ENCODE peak calls at places on chromosomes 12 and 14, in four cellular contexts. D is AG04450, A is PC-9, N is fibroblast of lung. E is an unnamed sample.

GRCh38 chr12:11838403-11838802 is 188.9 kb downstream of the ETV6 start:
- DNase-seq in D (no peak), A (no peak), N (no peak), E (no peak)

GRCh38 chr12:26287666-26288408 is 92.5 kb downstream of the SSPN start:
- DNase-seq in D (no peak), A (peak), N (peak), E (peak)

GRCh38 chr12:6435941-6436715 is 8.6 kb upstream of the CD27 start:
- DNase-seq in D (no peak), A (no peak), N (no peak), E (no peak)

GRCh38 chr14:96052541-96053105 is 13.5 kb downstream of the C14orf132 start:
- DNase-seq in D (no peak), A (no peak), N (peak), E (no peak)

GRCh38 chr14:22748691-22749090 is 17.8 kb upstream of the OXA1L start:
- DNase-seq in D (no peak), A (no peak), N (no peak), E (no peak)

GRCh38 chr14:38145142-38145541 is 62.6 kb upstream of the SSTR1 start:
- DNase-seq in D (no peak), A (no peak), N (no peak), E (peak)

GRCh38 chr12:72448805-72449204 is 176.6 kb downstream of the TRHDE start:
- DNase-seq in D (no peak), A (no peak), N (no peak), E (no peak)

GRCh38 chr14:72104011-72104613 is 171.9 kb downstream of the RGS6 start:
- DNase-seq in D (no peak), A (no peak), N (no peak), E (no peak)

GRCh38 chr12:50232771-50233209 is 50.5 kb downstream of the LIMA1 start:
- DNase-seq in D (no peak), A (no peak), N (no peak), E (no peak)

GRCh38 chr12:94039914-94040313 is 108.5 kb upstream of the PLXNC1 start:
- DNase-seq in D (no peak), A (no peak), N (no peak), E (no peak)

GRCh38 chr12:74747305-74747704 is 209.7 kb downstream of the ATXN7L3B start:
- DNase-seq in D (no peak), A (no peak), N (peak), E (no peak)

GRCh38 chr14:72420749-72421452 is 473.0 kb downstream of the DPF3 start:
- DNase-seq in D (peak), A (peak), N (peak), E (no peak)

GRCh38 chr12:63668028-63668799 is at the start of gene DPY19L2:
- DNase-seq in D (peak), A (peak), N (peak), E (no peak)

GRCh38 chr12:101875112-101875961 is 2.0 kb upstream of the DRAM1 start:
- DNase-seq in D (no peak), A (no peak), N (peak), E (no peak)

GRCh38 chr14:58844544-58844943 is 206.8 kb downstream of the DACT1 start:
- DNase-seq in D (no peak), A (no peak), N (no peak), E (no peak)

GRCh38 chr14:89027097-89027740 is 202.8 kb downstream of the TTC8 start:
- DNase-seq in D (no peak), A (no peak), N (peak), E (no peak)

GRCh38 chr14:88039197-88039596 is 34.3 kb downstream of the GPR65 start:
- DNase-seq in D (no peak), A (no peak), N (no peak), E (no peak)

GRCh38 chr12:102171951-102172350 is 25.7 kb downstream of the PMCH start:
- DNase-seq in D (no peak), A (no peak), N (no peak), E (no peak)

GRCh38 chr14:100375273-100375962 is 52.3 kb downstream of the SLC25A47 start:
- DNase-seq in D (peak), A (peak), N (peak), E (peak)

GRCh38 chr12:89299951-89300350 is 52.4 kb downstream of the DUSP6 start:
- DNase-seq in D (no peak), A (no peak), N (no peak), E (no peak)

DNA sequence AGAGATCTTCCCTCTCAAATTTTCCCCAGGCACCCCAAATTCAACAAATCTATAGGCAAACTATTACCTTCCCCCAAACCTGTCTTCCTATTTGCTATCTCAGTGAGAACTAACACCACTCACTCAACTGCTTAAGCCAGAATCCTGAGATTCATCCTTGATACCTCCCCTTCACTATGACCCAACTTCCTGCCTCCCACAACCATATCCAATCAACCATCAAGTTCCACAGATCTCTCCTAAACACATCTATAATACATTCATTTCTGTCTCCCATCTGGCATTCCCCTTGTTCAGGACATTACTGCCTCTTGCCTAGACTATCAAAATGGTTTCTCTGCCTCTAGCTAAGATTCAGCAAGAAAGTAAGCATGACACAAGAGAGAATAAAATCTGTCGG is 21.3 kb downstream of the YAF2 start:
- DNase-seq in D (no peak), A (no peak), N (no peak), E (no peak)
- H3K27ac ChIP-seq in D (no peak), A (no peak), N (no peak), E (no peak)

GRCh38 chr14:94388027-94388895 is at the start of gene SERPINA1:
- DNase-seq in D (no peak), A (no peak), N (peak), E (peak)
- H3K27ac ChIP-seq in D (no peak), A (no peak), N (no peak), E (peak)

GRCh38 chr12:3117628-3118027 is 40.4 kb downstream of the TSPAN9 start:
- DNase-seq in D (peak), A (no peak), N (peak), E (no peak)
- H3K27ac ChIP-seq in D (peak), A (no peak), N (peak), E (no peak)

GRCh38 chr12:65602191-65602578 is 222.1 kb upstream of the HMGA2 start:
- DNase-seq in D (no peak), A (no peak), N (peak), E (no peak)

GRCh38 chr12:65603428-65604351 is 220.6 kb upstream of the HMGA2 start:
- DNase-seq in D (peak), A (peak), N (peak), E (no peak)

GRCh38 chr12:65605019-65605418 is 219.3 kb upstream of the HMGA2 start:
- DNase-seq in D (no peak), A (no peak), N (peak), E (no peak)

GRCh38 chr12:65606008-65606766 is 218.1 kb upstream of the HMGA2 start:
- DNase-seq in D (no peak), A (no peak), N (no peak), E (no peak)

DNA sequence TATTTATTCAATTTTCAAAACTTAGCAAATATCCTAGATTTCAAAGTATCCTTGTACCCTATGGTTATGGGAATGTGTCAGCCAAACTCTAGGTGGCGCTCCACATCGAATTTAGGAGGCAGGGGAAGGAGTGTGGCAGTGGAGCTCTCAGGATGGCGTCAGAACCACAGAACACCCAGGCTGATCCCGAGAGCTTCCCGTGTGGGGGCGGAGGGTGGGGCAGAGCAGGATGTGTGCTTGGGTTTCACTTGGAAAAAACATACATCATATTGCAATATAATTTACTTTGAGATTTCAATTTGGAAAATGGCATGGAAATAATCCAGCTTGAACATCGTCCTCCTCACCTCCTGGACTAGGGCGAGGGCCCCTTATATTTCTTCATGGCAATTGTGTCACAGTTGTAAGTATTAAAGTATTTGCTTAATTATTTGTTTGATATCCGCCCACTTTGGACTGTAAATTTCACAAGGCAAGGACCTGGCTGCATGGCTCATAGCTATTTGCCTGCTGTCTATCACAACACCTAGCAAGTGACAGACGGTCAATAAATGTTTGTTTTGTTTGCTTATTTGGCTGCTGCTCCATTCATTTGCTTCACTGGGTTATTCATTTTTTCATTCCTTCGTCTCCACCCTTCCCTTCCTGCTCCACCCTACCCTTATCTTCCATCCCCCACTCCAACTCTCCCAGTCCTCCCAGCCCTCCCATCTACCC is 221.5 kb upstream of the HMGA2 start:
- DNase-seq in D (peak), A (peak), N (peak), E (peak)
- H3K27ac ChIP-seq in D (peak), A (peak), N (peak), E (peak)

E was measured in epithelial cell of prostate.